ENCODE peak calls at places on chromosomes 1 and 21, in four cellular contexts. O, K, Y and Z are unnamed samples.
A peak's percentile ranks its signal among the peaks of the same experiment; 100 is the strongest.

GRCh38 chr21:21163904-21164303 is 165.7 kb downstream of the NCAM2 start:
- DNase-seq in O (no peak), K (peak; percentile 78), Y (peak; percentile 50), Z (peak; percentile 7)

GRCh38 chr1:38088366-38088765 is 41.8 kb upstream of the POU3F1 start:
- DNase-seq in K (no peak), O (peak; percentile 63), Y (no peak), Z (no peak)

GRCh38 chr1:158400901-158401300 is 1.6 kb upstream of the OR10T2 start:
- DNase-seq in Y (no peak), O (no peak), K (no peak), Z (no peak)

GRCh38 chr1:34975312-34975711 is 9.8 kb downstream of the TMEM35B start:
- DNase-seq in O (no peak), Y (no peak), K (no peak), Z (no peak)

GRCh38 chr1:11957891-11958290 is 22.4 kb upstream of the MFN2 start:
- DNase-seq in Y (no peak), K (no peak), O (no peak), Z (no peak)

GRCh38 chr1:26978893-26979292 is 14.6 kb upstream of the TRNP1 start:
- DNase-seq in K (no peak), Y (no peak), O (no peak), Z (no peak)

GRCh38 chr1:162942903-162943567 is 82.1 kb upstream of the CCDC190 start:
- DNase-seq in K (no peak), Y (no peak), O (no peak), Z (no peak)

GRCh38 chr1:26097696-26098095 is 13.9 kb upstream of the PDIK1L start:
- DNase-seq in K (no peak), O (no peak), Y (no peak), Z (no peak)

GRCh38 chr1:231463541-231463940 is 41.5 kb upstream of the EGLN1 start:
- DNase-seq in Y (no peak), O (no peak), K (no peak), Z (no peak)

GRCh38 chr1:3453203-3453761 is 1.2 kb upstream of the ARHGEF16 start:
- DNase-seq in K (peak; percentile 63), Y (peak; percentile 92), O (peak; percentile 92), Z (peak; percentile 55)

GRCh38 chr1:72278461-72278860 is 3.9 kb downstream of the NEGR1 start:
- DNase-seq in O (no peak), K (no peak), Y (no peak), Z (no peak)

GRCh38 chr1:14968251-14968812 is 185.2 kb upstream of the TMEM51 start:
- DNase-seq in Y (peak; percentile 63), K (peak; percentile 89), O (peak; percentile 92), Z (no peak)

GRCh38 chr1:1925437-1926345 is 6.6 kb upstream of the TMEM52 start:
- DNase-seq in Y (peak; percentile 45), K (no peak), O (no peak), Z (no peak)

GRCh38 chr1:198278922-198279321 is 122.1 kb downstream of the NEK7 start:
- DNase-seq in O (no peak), Y (no peak), K (no peak), Z (no peak)

GRCh38 chr1:237448042-237448441 is 406.1 kb downstream of the RYR2 start:
- DNase-seq in Y (no peak), O (no peak), K (no peak), Z (no peak)

GRCh38 chr1:194233069-194233468 is 1046.7 kb upstream of the B3GALT2 start:
- DNase-seq in Y (no peak), O (no peak), K (no peak), Z (no peak)